ENCODE peak calls at places on chromosomes 5 and 9, in ten cellular contexts. D is dorsolateral prefrontal cortex, A is A549, W is stomach, G is RWPE1, K is chondrocyte, Y is neural crest cell, X is kidney epithelial cell, U is progenitor cell of endocrine pancreas, C is ascending aorta. V is an unnamed sample.

GRCh38 chr5:32017638-32018429 is 156.3 kb downstream of the GOLPH3 start:
- DNase-seq in D (no peak), U (no peak), W (no peak), K (no peak), Y (no peak), X (no peak), C (no peak), G (no peak), A (no peak), V (no peak)

GRCh38 chr5:155616779-155617392 is 603.3 kb downstream of the KIF4B start:
- DNase-seq in A (peak; percentile 43), D (peak; percentile 30), C (no peak), U (peak; percentile 49), X (no peak), W (peak; percentile 26), Y (peak; percentile 60), K (no peak), G (peak; percentile 66), V (no peak)

GRCh38 chr5:31854625-31855526 is 215.9 kb downstream of the PDZD2 start:
- DNase-seq in X (no peak), D (peak; percentile 57), Y (peak; percentile 13), W (peak; percentile 50), K (no peak), A (peak; percentile 20), C (peak; percentile 71), G (peak; percentile 75), U (peak; percentile 43), V (no peak)

GRCh38 chr5:51383494-51384081 is 340 bp downstream of the ISL1 start:
- DNase-seq in K (no peak), C (no peak), D (no peak), A (no peak), X (no peak), Y (no peak), W (no peak), G (no peak), U (no peak), V (no peak)

GRCh38 chr5:1390861-1391600 is 46.1 kb upstream of the CLPTM1L start:
- DNase-seq in K (no peak), U (no peak), W (no peak), C (no peak), G (no peak), D (no peak), Y (no peak), A (no peak), X (no peak), V (no peak)

GRCh38 chr9:76615149-76615548 is 149.1 kb upstream of the PCA3 start:
- DNase-seq in W (peak; percentile 75), Y (no peak), K (no peak), X (no peak), D (no peak), C (no peak), G (no peak), A (no peak), U (no peak), V (no peak)

GRCh38 chr5:134177197-134178171 is 734 bp upstream of the SKP1 start:
- DNase-seq in C (peak; percentile 85), G (peak; percentile 89), K (no peak), Y (no peak), D (peak; percentile 54), W (peak; percentile 70), X (no peak), A (peak; percentile 39), U (no peak), V (peak; percentile 35)

GRCh38 chr5:84494453-84494852 is 109.8 kb upstream of the EDIL3 start:
- DNase-seq in U (no peak), W (no peak), Y (no peak), C (no peak), K (no peak), X (peak; percentile 82), G (no peak), D (no peak), A (no peak), V (no peak)

GRCh38 chr5:38187532-38187931 is 70.8 kb upstream of the EGFLAM start:
- DNase-seq in K (no peak), D (no peak), C (no peak), X (no peak), A (no peak), W (no peak), G (no peak), Y (no peak), U (no peak), V (no peak)

GRCh38 chr9:81379655-81380054 is 309.7 kb downstream of the TLE1 start:
- DNase-seq in Y (no peak), U (no peak), G (no peak), W (no peak), X (no peak), A (no peak), K (no peak), D (no peak), C (no peak), V (no peak)

GRCh38 chr5:137933491-137933911 is 44.2 kb downstream of the PKD2L2 start:
- DNase-seq in Y (no peak), C (no peak), W (no peak), X (no peak), U (no peak), D (no peak), K (no peak), A (no peak), G (no peak), V (no peak)

GRCh38 chr5:117881426-117882230 is 1106.7 kb downstream of the DTWD2 start:
- DNase-seq in A (no peak), W (no peak), U (no peak), K (no peak), D (no peak), G (no peak), Y (no peak), X (no peak), C (no peak), V (no peak)

GRCh38 chr5:2393556-2393955 is 357.9 kb downstream of the IRX2 start:
- DNase-seq in C (no peak), W (no peak), Y (no peak), U (no peak), D (no peak), K (no peak), X (no peak), G (no peak), A (no peak), V (no peak)

GRCh38 chr5:54757541-54757940 is 227.9 kb downstream of the ESM1 start:
- DNase-seq in D (no peak), A (no peak), W (no peak), C (no peak), X (no peak), G (no peak), K (no peak), Y (no peak), U (no peak), V (no peak)

GRCh38 chr5:54760182-54760935 is 225.0 kb downstream of the ESM1 start:
- DNase-seq in D (no peak), A (no peak), U (no peak), G (no peak), Y (no peak), C (no peak), W (no peak), X (peak; percentile 10), K (no peak), V (no peak)

GRCh38 chr5:54756796-54757402 is 228.5 kb downstream of the ESM1 start:
- DNase-seq in A (no peak), G (no peak), U (no peak), K (no peak), D (no peak), W (no peak), C (no peak), Y (no peak), X (no peak), V (no peak)

GRCh38 chr5:54756301-54756700 is 229.1 kb downstream of the ESM1 start:
- DNase-seq in X (no peak), W (no peak), A (no peak), U (no peak), G (no peak), C (no peak), K (no peak), D (no peak), Y (no peak), V (no peak)

GRCh38 chr5:54758038-54758437 is 227.4 kb downstream of the ESM1 start:
- DNase-seq in Y (no peak), A (no peak), U (no peak), G (no peak), K (no peak), D (no peak), X (no peak), C (no peak), W (no peak), V (no peak)
- TF ChIP-seq CTCF in Y (no peak), A (no peak), U (no peak), G (no peak), K (no peak), D (no peak), X (no peak), C (no peak), W (no peak), V (no peak)

GRCh38 chr5:150498501-150498900 is 9.4 kb upstream of the NDST1 start:
- DNase-seq in D (no peak), G (no peak), U (no peak), C (no peak), W (no peak), A (no peak), Y (peak; percentile 12), X (no peak), K (no peak), V (no peak)
- TF ChIP-seq CTCF in D (no peak), G (no peak), U (no peak), C (no peak), W (no peak), A (no peak), Y (no peak), X (no peak), K (no peak), V (no peak)

GRCh38 chr9:134364391-134365114 is 38.3 kb downstream of the RXRA start:
- DNase-seq in G (no peak), U (no peak), C (no peak), Y (no peak), D (no peak), A (no peak), W (no peak), K (no peak), X (no peak), V (no peak)
- TF ChIP-seq CTCF in G (peak; percentile 27), U (no peak), C (no peak), Y (no peak), D (peak; percentile 34), A (no peak), W (no peak), K (peak; percentile 41), X (no peak), V (peak; percentile 4)

GRCh38 chr5:111694183-111694582 is 62.8 kb downstream of the NREP start:
- DNase-seq in K (no peak), D (no peak), W (no peak), Y (no peak), X (no peak), G (peak; percentile 93), C (no peak), U (no peak), A (peak; percentile 22), V (peak; percentile 80)

GRCh38 chr5:111699976-111700375 is 57.0 kb downstream of the NREP start:
- DNase-seq in W (peak; percentile 56), K (no peak), G (no peak), D (no peak), A (no peak), X (no peak), C (no peak), Y (no peak), U (no peak), V (no peak)

GRCh38 chr5:111697215-111697614 is 59.8 kb downstream of the NREP start:
- DNase-seq in A (no peak), C (no peak), D (no peak), U (no peak), Y (no peak), G (no peak), X (no peak), W (no peak), K (no peak), V (no peak)

GRCh38 chr5:111699324-111699723 is 57.7 kb downstream of the NREP start:
- DNase-seq in C (no peak), U (no peak), X (no peak), K (no peak), W (no peak), G (no peak), Y (no peak), D (no peak), A (no peak), V (no peak)

GRCh38 chr5:111697881-111698757 is 58.9 kb downstream of the NREP start:
- DNase-seq in C (no peak), Y (no peak), A (peak; percentile 33), X (no peak), U (no peak), W (no peak), K (no peak), G (no peak), D (no peak), V (no peak)
- TF ChIP-seq CTCF in C (no peak), Y (no peak), A (no peak), X (peak; percentile 9), U (no peak), W (no peak), K (peak; percentile 54), G (no peak), D (no peak), V (peak; percentile 31)